ENCODE peak calls at places on chromosomes 7 and 10, in ten cellular contexts. One of them, this sample, is unnamed.

GRCh38 chr7:55158541-55158940 is 139.7 kb downstream of the EGFR start:
- DNase-seq in thyroid gland: no peak
- DNase-seq in ACHN: no peak
- DNase-seq in NCI-H1105 treated with DMSO at 0.1 percent for 48 hours: no peak
- DNase-seq in thoracic aorta: no peak
- DNase-seq in effector CD4-positive, alpha-beta T cell: no peak
- DNase-seq in NCI-H2081: no peak
- DNase-seq in IMR-90: peak
- DNase-seq in stimulated activated CD4-positive, alpha-beta T cell treated with anti-CD3 and anti-CD28 coated beads, Interleukin-2, amount 100 ng/mL, for 48 hours: no peak
- DNase-seq in Daoy: peak
- DNase-seq in this sample: no peak

GRCh38 chr7:148729984-148730733 is 31.5 kb downstream of the CUL1 start:
- DNase-seq in thyroid gland: no peak
- DNase-seq in ACHN: no peak
- DNase-seq in NCI-H1105 treated with DMSO at 0.1 percent for 48 hours: no peak
- DNase-seq in thoracic aorta: no peak
- DNase-seq in effector CD4-positive, alpha-beta T cell: no peak
- DNase-seq in NCI-H2081: no peak
- DNase-seq in IMR-90: peak
- DNase-seq in stimulated activated CD4-positive, alpha-beta T cell treated with anti-CD3 and anti-CD28 coated beads, Interleukin-2, amount 100 ng/mL, for 48 hours: no peak
- DNase-seq in Daoy: no peak
- DNase-seq in this sample: no peak

GRCh38 chr10:22598488-22598887 is 115.9 kb downstream of the PIP4K2A start:
- DNase-seq in thyroid gland: no peak
- DNase-seq in ACHN: no peak
- DNase-seq in NCI-H1105 treated with DMSO at 0.1 percent for 48 hours: no peak
- DNase-seq in thoracic aorta: no peak
- DNase-seq in effector CD4-positive, alpha-beta T cell: no peak
- DNase-seq in NCI-H2081: no peak
- DNase-seq in IMR-90: no peak
- DNase-seq in stimulated activated CD4-positive, alpha-beta T cell treated with anti-CD3 and anti-CD28 coated beads, Interleukin-2, amount 100 ng/mL, for 48 hours: no peak
- DNase-seq in Daoy: no peak
- DNase-seq in this sample: no peak

GRCh38 chr7:107291434-107291833 is 122.6 kb downstream of the HBP1 start:
- DNase-seq in thyroid gland: no peak
- DNase-seq in ACHN: no peak
- DNase-seq in NCI-H1105 treated with DMSO at 0.1 percent for 48 hours: no peak
- DNase-seq in thoracic aorta: no peak
- DNase-seq in effector CD4-positive, alpha-beta T cell: no peak
- DNase-seq in NCI-H2081: no peak
- DNase-seq in IMR-90: no peak
- DNase-seq in stimulated activated CD4-positive, alpha-beta T cell treated with anti-CD3 and anti-CD28 coated beads, Interleukin-2, amount 100 ng/mL, for 48 hours: no peak
- DNase-seq in Daoy: no peak
- DNase-seq in this sample: peak

GRCh38 chr7:55127135-55127551 is 108.3 kb downstream of the EGFR start:
- DNase-seq in thyroid gland: no peak
- DNase-seq in ACHN: no peak
- DNase-seq in NCI-H1105 treated with DMSO at 0.1 percent for 48 hours: peak
- DNase-seq in thoracic aorta: no peak
- DNase-seq in effector CD4-positive, alpha-beta T cell: no peak
- DNase-seq in NCI-H2081: no peak
- DNase-seq in IMR-90: no peak
- DNase-seq in stimulated activated CD4-positive, alpha-beta T cell treated with anti-CD3 and anti-CD28 coated beads, Interleukin-2, amount 100 ng/mL, for 48 hours: no peak
- DNase-seq in Daoy: no peak
- DNase-seq in this sample: no peak

GRCh38 chr7:144834516-144835165 is 1.2 kb downstream of the TPK1 start:
- DNase-seq in thyroid gland: peak
- DNase-seq in ACHN: peak
- DNase-seq in NCI-H1105 treated with DMSO at 0.1 percent for 48 hours: no peak
- DNase-seq in thoracic aorta: no peak
- DNase-seq in effector CD4-positive, alpha-beta T cell: peak
- DNase-seq in NCI-H2081: no peak
- DNase-seq in IMR-90: no peak
- DNase-seq in stimulated activated CD4-positive, alpha-beta T cell treated with anti-CD3 and anti-CD28 coated beads, Interleukin-2, amount 100 ng/mL, for 48 hours: no peak
- DNase-seq in Daoy: peak
- DNase-seq in this sample: peak

GRCh38 chr7:66522518-66522917 is 106.2 kb upstream of the KCTD7 start:
- DNase-seq in thyroid gland: no peak
- DNase-seq in ACHN: peak
- DNase-seq in NCI-H1105 treated with DMSO at 0.1 percent for 48 hours: peak
- DNase-seq in thoracic aorta: no peak
- DNase-seq in effector CD4-positive, alpha-beta T cell: no peak
- DNase-seq in NCI-H2081: peak
- DNase-seq in IMR-90: no peak
- DNase-seq in stimulated activated CD4-positive, alpha-beta T cell treated with anti-CD3 and anti-CD28 coated beads, Interleukin-2, amount 100 ng/mL, for 48 hours: no peak
- DNase-seq in Daoy: no peak
- DNase-seq in this sample: peak

GRCh38 chr7:137242616-137243015 is 100.9 kb downstream of the PTN start:
- DNase-seq in thyroid gland: no peak
- DNase-seq in ACHN: no peak
- DNase-seq in NCI-H1105 treated with DMSO at 0.1 percent for 48 hours: no peak
- DNase-seq in thoracic aorta: no peak
- DNase-seq in effector CD4-positive, alpha-beta T cell: no peak
- DNase-seq in NCI-H2081: no peak
- DNase-seq in IMR-90: no peak
- DNase-seq in stimulated activated CD4-positive, alpha-beta T cell treated with anti-CD3 and anti-CD28 coated beads, Interleukin-2, amount 100 ng/mL, for 48 hours: no peak
- DNase-seq in Daoy: no peak
- DNase-seq in this sample: no peak

GRCh38 chr10:115989621-115990020 is 283.4 kb downstream of the GFRA1 start:
- DNase-seq in thyroid gland: no peak
- DNase-seq in ACHN: no peak
- DNase-seq in NCI-H1105 treated with DMSO at 0.1 percent for 48 hours: no peak
- DNase-seq in thoracic aorta: no peak
- DNase-seq in effector CD4-positive, alpha-beta T cell: no peak
- DNase-seq in NCI-H2081: no peak
- DNase-seq in IMR-90: peak
- DNase-seq in stimulated activated CD4-positive, alpha-beta T cell treated with anti-CD3 and anti-CD28 coated beads, Interleukin-2, amount 100 ng/mL, for 48 hours: no peak
- DNase-seq in Daoy: no peak
- DNase-seq in this sample: no peak

GRCh38 chr10:78890506-78890905 is 178.3 kb upstream of the ZMIZ1 start:
- DNase-seq in thyroid gland: peak
- DNase-seq in ACHN: no peak
- DNase-seq in NCI-H1105 treated with DMSO at 0.1 percent for 48 hours: no peak
- DNase-seq in thoracic aorta: no peak
- DNase-seq in effector CD4-positive, alpha-beta T cell: no peak
- DNase-seq in NCI-H2081: no peak
- DNase-seq in IMR-90: no peak
- DNase-seq in stimulated activated CD4-positive, alpha-beta T cell treated with anti-CD3 and anti-CD28 coated beads, Interleukin-2, amount 100 ng/mL, for 48 hours: no peak
- DNase-seq in Daoy: no peak
- DNase-seq in this sample: no peak

GRCh38 chr10:7507887-7508726 is 97.3 kb upstream of the SFMBT2 start:
- DNase-seq in thyroid gland: no peak
- DNase-seq in ACHN: no peak
- DNase-seq in NCI-H1105 treated with DMSO at 0.1 percent for 48 hours: no peak
- DNase-seq in thoracic aorta: no peak
- DNase-seq in effector CD4-positive, alpha-beta T cell: no peak
- DNase-seq in NCI-H2081: no peak
- DNase-seq in IMR-90: no peak
- DNase-seq in stimulated activated CD4-positive, alpha-beta T cell treated with anti-CD3 and anti-CD28 coated beads, Interleukin-2, amount 100 ng/mL, for 48 hours: no peak
- DNase-seq in Daoy: no peak
- DNase-seq in this sample: no peak